ENCODE peak calls at places on chromosomes 5 and 9, in four cellular contexts. O is NCI-H2081, F is NCI-H1436, L is ELR. X is an unnamed sample.

GRCh38 chr5:171774418-171774817 is 11.2 kb upstream of the SMIM23 start:
- DNase-seq in O (no peak), F (no peak), L (no peak), X (no peak)

GRCh38 chr9:89448381-89448780 is 49.5 kb downstream of the SEMA4D start:
- DNase-seq in O (no peak), F (no peak), L (no peak), X (no peak)

GRCh38 chr9:89759563-89759962 is 154.8 kb downstream of the GADD45G start:
- DNase-seq in O (peak), F (peak), L (no peak), X (no peak)

GRCh38 chr5:12522116-12522515 is 617.9 kb upstream of the CTNND2 start:
- DNase-seq in O (no peak), F (no peak), L (peak), X (no peak)

GRCh38 chr5:142059304-142059940 is 46.6 kb upstream of the GNPDA1 start:
- DNase-seq in O (no peak), F (no peak), L (peak), X (peak)

GRCh38 chr5:131608597-131608996 is 26.4 kb downstream of the RAPGEF6 start:
- DNase-seq in O (no peak), F (no peak), L (no peak), X (no peak)

GRCh38 chr9:69578026-69578425 is 94.1 kb downstream of the APBA1 start:
- DNase-seq in O (no peak), F (no peak), L (no peak), X (no peak)

GRCh38 chr5:180315762-180316212 is 23.9 kb upstream of the MAPK9 start:
- DNase-seq in O (no peak), F (no peak), L (peak), X (peak)

GRCh38 chr9:91433180-91433579 is 9.5 kb upstream of the NFIL3 start:
- DNase-seq in O (no peak), F (peak), L (peak), X (peak)

GRCh38 chr5:94361832-94362754 is 256.3 kb downstream of the KIAA0825 start:
- DNase-seq in O (no peak), F (no peak), L (no peak), X (no peak)

GRCh38 chr9:37025381-37026084 is 8.5 kb downstream of the PAX5 start:
- DNase-seq in O (no peak), F (no peak), L (peak), X (no peak)

GRCh38 chr5:72065751-72066255 is 41.5 kb upstream of the MAP1B start:
- DNase-seq in O (peak), F (peak), L (peak), X (no peak)

GRCh38 chr9:19231126-19232035 is 888 bp downstream of the DENND4C start:
- DNase-seq in O (peak), F (no peak), L (peak), X (peak)

GRCh38 chr5:142143878-142144277 is 35.3 kb downstream of the NDFIP1 start:
- DNase-seq in O (no peak), F (no peak), L (peak), X (peak)

GRCh38 chr9:112166176-112167140 is 8.6 kb downstream of the SUSD1 start:
- DNase-seq in O (no peak), F (no peak), L (peak), X (peak)

GRCh38 chr5:111173476-111173875 is 50.7 kb upstream of the CAMK4 start:
- DNase-seq in O (no peak), F (no peak), L (no peak), X (no peak)

GRCh38 chr9:12696931-12697622 is 3.9 kb downstream of the TYRP1 start:
- DNase-seq in O (no peak), F (no peak), L (no peak), X (no peak)

GRCh38 chr5:148904440-148904839 is 78.0 kb downstream of the ADRB2 start:
- DNase-seq in O (no peak), F (no peak), L (no peak), X (no peak)

GRCh38 chr9:133523096-133523495 is 1.7 kb downstream of the MYMK start:
- DNase-seq in O (no peak), F (no peak), L (no peak), X (no peak)

GRCh38 chr9:76521244-76521673 is 62.3 kb downstream of the GCNT1 start:
- DNase-seq in O (peak), F (no peak), L (no peak), X (no peak)

GRCh38 chr5:119328753-119329602 is 26.8 kb upstream of the TNFAIP8 start:
- DNase-seq in O (no peak), F (no peak), L (peak), X (no peak)

GRCh38 chr9:35051069-35051967 is 21.1 kb downstream of the VCP start:
- DNase-seq in O (peak), F (peak), L (peak), X (peak)

GRCh38 chr5:33470544-33470943 is 29.8 kb downstream of the TARS1 start:
- DNase-seq in O (peak), F (no peak), L (no peak), X (peak)

GRCh38 chr5:157471709-157472108 is 11.7 kb downstream of the NIPAL4 start:
- DNase-seq in O (no peak), F (peak), L (peak), X (peak)

GRCh38 chr5:177005619-177006264 is 837 bp downstream of the UIMC1 start:
- DNase-seq in O (peak), F (peak), L (peak), X (peak)

GRCh38 chr9:123998970-123999621 is 12.5 kb upstream of the LHX2 start:
- DNase-seq in O (no peak), F (no peak), L (peak), X (no peak)

GRCh38 chr5:77645158-77645994 is 6.9 kb upstream of the OTP start:
- DNase-seq in O (no peak), F (peak), L (peak), X (peak)

GRCh38 chr5:172602712-172603289 is 38.3 kb upstream of the NEURL1B start:
- DNase-seq in O (no peak), F (no peak), L (no peak), X (no peak)

GRCh38 chr5:143536364-143536763 is 132.9 kb upstream of the NR3C1 start:
- DNase-seq in O (no peak), F (no peak), L (peak), X (no peak)

GRCh38 chr5:991472-992267 is 16.9 kb upstream of the NKD2 start:
- DNase-seq in O (no peak), F (no peak), L (no peak), X (no peak)

GRCh38 chr5:135453613-135454012 is 1.5 kb upstream of the TIFAB start:
- DNase-seq in O (no peak), F (no peak), L (no peak), X (no peak)

GRCh38 chr5:82975396-82975795 is 101.8 kb downstream of the TMEM167A start:
- DNase-seq in O (no peak), F (no peak), L (no peak), X (no peak)

GRCh38 chr9:84554069-84554659 is 115.4 kb upstream of the NTRK2 start:
- DNase-seq in O (no peak), F (no peak), L (no peak), X (no peak)

GRCh38 chr9:128244443-128245226 is 31.2 kb downstream of the GOLGA2 start:
- DNase-seq in O (no peak), F (no peak), L (peak), X (peak)

GRCh38 chr5:68148096-68148495 is 67.5 kb upstream of the PIK3R1 start:
- DNase-seq in O (no peak), F (no peak), L (no peak), X (no peak)

GRCh38 chr9:130292104-130292503 is 26.5 kb downstream of the HMCN2 start:
- DNase-seq in O (no peak), F (no peak), L (no peak), X (no peak)

GRCh38 chr9:36276254-36276653 is 18.0 kb upstream of the GNE start:
- DNase-seq in O (no peak), F (no peak), L (no peak), X (no peak)

GRCh38 chr5:150208187-150209015 is 18.5 kb downstream of the SLC6A7 start:
- DNase-seq in O (no peak), F (no peak), L (peak), X (peak)